ENCODE peak calls at places on chromosomes 13 and 19, in ten cellular contexts. F, T, S, U, H, M, D, R, L and G are unnamed samples.

GRCh38 chr19:10517361-10517759 is at the start of gene S1PR5:
- DNase-seq in F (peak; percentile 70), T (no peak), S (peak; percentile 58), U (peak; percentile 21), H (no peak), M (no peak), D (no peak), R (no peak), L (no peak), G (peak; percentile 93)

GRCh38 chr13:67438465-67438864 is 208.3 kb upstream of the PCDH9 start:
- DNase-seq in F (no peak), T (peak; percentile 8), S (no peak), U (no peak), H (peak; percentile 17), M (peak; percentile 5), D (peak; percentile 52), R (no peak), L (no peak), G (peak; percentile 63)

GRCh38 chr19:31818740-31819228 is 469.5 kb upstream of the TSHZ3 start:
- DNase-seq in F (no peak), T (no peak), S (no peak), U (no peak), H (peak; percentile 6), M (peak; percentile 20), D (no peak), R (no peak), L (no peak), G (no peak)

GRCh38 chr13:34805347-34805746 is 136.7 kb upstream of the NBEA start:
- DNase-seq in F (no peak), T (no peak), S (no peak), U (no peak), H (no peak), M (no peak), D (no peak), R (no peak), L (no peak), G (no peak)

GRCh38 chr13:31870511-31870910 is 131.2 kb downstream of the RXFP2 start:
- DNase-seq in F (no peak), T (no peak), S (no peak), U (no peak), H (peak; percentile 37), M (no peak), D (no peak), R (no peak), L (no peak), G (no peak)

GRCh38 chr19:15551183-15552004 is 43.1 kb downstream of the CYP4F22 start:
- DNase-seq in F (no peak), T (no peak), S (peak; percentile 57), U (peak; percentile 25), H (peak; percentile 14), M (no peak), D (no peak), R (no peak), L (no peak), G (no peak)

GRCh38 chr13:113361406-113361805 is 2.5 kb downstream of the GRTP1 start:
- DNase-seq in F (no peak), T (no peak), S (no peak), U (no peak), H (no peak), M (no peak), D (no peak), R (no peak), L (no peak), G (no peak)

GRCh38 chr19:35665604-35666003 is 713 bp upstream of the UPK1A start:
- DNase-seq in F (no peak), T (no peak), S (no peak), U (no peak), H (no peak), M (no peak), D (no peak), R (no peak), L (no peak), G (no peak)

GRCh38 chr13:73428137-73428536 is 369.3 kb downstream of the KLF5 start:
- DNase-seq in F (no peak), T (no peak), S (no peak), U (no peak), H (peak; percentile 53), M (no peak), D (no peak), R (no peak), L (no peak), G (no peak)

GRCh38 chr13:65679240-65679639 is 1550.9 kb downstream of the PCDH9 start:
- DNase-seq in F (no peak), T (no peak), S (no peak), U (no peak), H (peak; percentile 40), M (no peak), D (no peak), R (no peak), L (no peak), G (no peak)

GRCh38 chr13:24632382-24633121 is 47.7 kb upstream of the ATP12A start:
- DNase-seq in F (no peak), T (no peak), S (no peak), U (no peak), H (no peak), M (no peak), D (no peak), R (no peak), L (no peak), G (no peak)

GRCh38 chr19:39765091-39766076 is 13.3 kb upstream of the LEUTX start:
- DNase-seq in F (no peak), T (peak; percentile 48), S (no peak), U (no peak), H (peak; percentile 53), M (no peak), D (peak; percentile 18), R (peak; percentile 21), L (no peak), G (peak; percentile 3)

GRCh38 chr19:33826521-33826920 is 29.9 kb downstream of the KCTD15 start:
- DNase-seq in F (no peak), T (no peak), S (no peak), U (no peak), H (no peak), M (no peak), D (no peak), R (no peak), L (no peak), G (no peak)

GRCh38 chr13:59671853-59672252 is 491.9 kb downstream of the DIAPH3 start:
- DNase-seq in F (no peak), T (no peak), S (no peak), U (no peak), H (peak; percentile 26), M (no peak), D (peak; percentile 59), R (no peak), L (no peak), G (no peak)

GRCh38 chr19:15919243-15919642 is 15.1 kb downstream of the CYP4F11 start:
- DNase-seq in F (no peak), T (no peak), S (no peak), U (no peak), H (no peak), M (no peak), D (no peak), R (no peak), L (no peak), G (no peak)

GRCh38 chr13:43611631-43612416 is 174.9 kb downstream of the ENOX1 start:
- DNase-seq in F (no peak), T (no peak), S (no peak), U (no peak), H (peak; percentile 24), M (no peak), D (no peak), R (no peak), L (no peak), G (no peak)